ENCODE peak calls at places on chromosomes 3 and 15, in four cellular contexts. L is H9, J is IMR-90, Z is mesendoderm. Y is an unnamed sample.

GRCh38 chr15:66065325-66065724 is 188.2 kb downstream of the MEGF11 start:
- DNase-seq in L (no peak), J (no peak), Z (no peak), Y (no peak)

GRCh38 chr3:72938471-72939265 is 50.8 kb downstream of the GXYLT2 start:
- DNase-seq in L (no peak), J (peak; percentile 99), Z (peak; percentile 97), Y (no peak)

GRCh38 chr15:65805019-65805738 is 13.1 kb upstream of the DENND4A start:
- DNase-seq in L (no peak), J (no peak), Z (no peak), Y (no peak)

GRCh38 chr3:170499562-170500156 is 81.0 kb downstream of the CLDN11 start:
- DNase-seq in L (peak; percentile 56), J (peak; percentile 57), Z (peak; percentile 70), Y (no peak)

GRCh38 chr3:188066141-188066540 is 87.8 kb upstream of the LPP start:
- DNase-seq in L (no peak), J (no peak), Z (no peak), Y (no peak)

GRCh38 chr3:50299638-50299928 is 378 bp upstream of the HYAL3 start:
- DNase-seq in L (no peak), J (no peak), Z (no peak), Y (no peak)

GRCh38 chr15:40252438-40253178 is 13.7 kb downstream of the PAK6 start:
- DNase-seq in L (peak; percentile 70), J (no peak), Z (no peak), Y (no peak)

GRCh38 chr15:81068516-81068915 is 65.6 kb upstream of the CFAP161 start:
- DNase-seq in L (no peak), J (no peak), Z (no peak), Y (peak; percentile 35)

GRCh38 chr3:14391033-14391432 is 11.4 kb upstream of the SLC6A6 start:
- DNase-seq in L (no peak), J (peak; percentile 86), Z (no peak), Y (no peak)

GRCh38 chr3:129534428-129535027 is 6.1 kb downstream of the RHO start:
- DNase-seq in L (no peak), J (no peak), Z (peak; percentile 96), Y (no peak)

GRCh38 chr3:113439576-113439975 is 1.7 kb downstream of the CFAP44 start:
- DNase-seq in L (no peak), J (peak; percentile 5), Z (no peak), Y (no peak)

GRCh38 chr15:42056934-42057743 is 36.3 kb upstream of the PLA2G4E start:
- DNase-seq in L (peak; percentile 95), J (peak; percentile 62), Z (peak; percentile 98), Y (peak; percentile 77)

GRCh38 chr3:71421820-71422566 is 161.5 kb downstream of the FOXP1 start:
- DNase-seq in L (no peak), J (no peak), Z (no peak), Y (no peak)

GRCh38 chr3:134061401-134061800 is 31.7 kb upstream of the SLCO2A1 start:
- DNase-seq in L (no peak), J (no peak), Z (no peak), Y (no peak)
- H2BK120ac ChIP-seq in L (no peak overlapping the region), J (peak overlapping the region; percentile 5), Z (no peak overlapping the region), Y (no peak overlapping the region)

GRCh38 chr15:84909029-84909428 is 24.6 kb downstream of the SLC28A1 start:
- DNase-seq in L (no peak), J (no peak), Z (no peak), Y (peak; percentile 42)

GRCh38 chr15:84910928-84911623 is 26.6 kb downstream of the SLC28A1 start:
- DNase-seq in L (no peak), J (no peak), Z (no peak), Y (peak; percentile 43)

GRCh38 chr15:84909782-84910181 is 25.3 kb downstream of the SLC28A1 start:
- DNase-seq in L (no peak), J (no peak), Z (no peak), Y (no peak)

GRCh38 chr15:84914351-84914750 is 29.9 kb downstream of the SLC28A1 start:
- DNase-seq in L (no peak), J (no peak), Z (no peak), Y (no peak)

GRCh38 chr15:84911879-84912660 is 27.6 kb downstream of the SLC28A1 start:
- DNase-seq in L (no peak), J (peak; percentile 99), Z (no peak), Y (no peak)
- H4K8ac ChIP-seq in L (no peak overlapping the region), J (peak overlapping the region; percentile 93), Z (no peak overlapping the region), Y (peak overlapping the region; percentile 3)

DNA sequence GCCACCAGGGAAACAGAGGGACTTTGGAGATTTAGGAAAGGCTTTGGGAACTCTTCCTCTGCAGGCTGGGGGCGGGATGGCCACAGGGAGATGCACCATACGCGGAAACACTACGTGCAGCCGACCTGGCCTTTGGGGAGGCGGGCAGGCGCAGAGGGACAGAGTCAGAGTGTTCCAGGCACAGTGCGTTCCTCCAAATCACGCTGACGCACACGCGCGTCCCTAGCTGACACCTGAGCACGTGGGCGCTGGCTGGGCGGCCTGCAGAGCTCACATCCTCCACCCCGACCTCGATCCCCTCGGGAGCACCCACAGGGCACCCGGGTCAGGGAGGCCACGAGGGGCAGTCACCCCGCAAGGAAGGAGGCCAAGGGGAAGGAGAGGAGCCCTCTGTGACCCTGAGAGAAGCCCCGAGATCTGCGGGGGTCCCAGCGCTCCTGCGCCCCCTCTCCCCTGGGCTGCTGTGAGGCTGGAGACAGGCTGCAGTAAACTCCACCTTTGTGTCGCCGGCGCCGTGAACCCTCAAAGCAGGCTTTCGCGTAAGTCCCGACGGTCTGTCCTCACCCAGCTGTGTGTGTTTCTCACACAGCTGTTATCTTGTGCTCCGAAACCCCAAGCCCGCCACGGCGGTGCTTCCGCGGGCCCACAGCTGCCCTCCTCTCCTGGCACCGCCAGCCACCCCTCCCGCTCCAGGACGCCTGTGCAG is 196.3 kb downstream of the OCA2 start:
- DNase-seq in L (no peak), J (no peak), Z (no peak), Y (no peak)
- H3K56ac ChIP-seq in L (no peak overlapping the region), J (no peak overlapping the region), Z (no peak overlapping the region), Y (no peak overlapping the region)

GRCh38 chr15:69400850-69401249 is 13.3 kb upstream of the KIF23 start:
- DNase-seq in L (no peak), J (peak; percentile 47), Z (peak; percentile 73), Y (no peak)

GRCh38 chr15:69395460-69395859 is 18.7 kb upstream of the KIF23 start:
- DNase-seq in L (no peak), J (no peak), Z (no peak), Y (no peak)

GRCh38 chr15:69395991-69396390 is 18.2 kb upstream of the KIF23 start:
- DNase-seq in L (no peak), J (no peak), Z (no peak), Y (no peak)

GRCh38 chr15:69394556-69395282 is 19.4 kb upstream of the KIF23 start:
- DNase-seq in L (peak; percentile 91), J (peak; percentile 64), Z (peak; percentile 82), Y (peak; percentile 100)

DNA sequence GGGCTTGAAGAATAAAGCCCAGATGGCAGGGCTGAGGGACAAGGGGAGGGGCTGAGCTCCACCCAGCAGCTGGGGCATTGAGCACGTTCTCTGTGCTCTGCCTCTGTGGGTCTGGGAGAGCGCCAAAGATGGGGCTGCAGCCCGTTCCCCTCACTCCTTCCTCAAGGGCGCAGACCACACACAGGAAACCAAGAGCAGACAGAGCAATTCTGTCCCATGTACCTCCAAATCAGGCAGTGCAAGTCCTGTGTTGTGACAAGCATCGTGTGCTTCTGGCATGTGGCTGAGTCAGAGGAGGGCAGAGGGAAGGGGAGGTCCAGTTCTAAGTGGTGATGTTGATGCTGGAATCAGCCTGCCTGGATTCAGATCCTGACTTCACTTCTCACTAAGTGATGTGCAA is 15.6 kb upstream of the KIF23 start:
- DNase-seq in L (no peak), J (peak; percentile 67), Z (no peak), Y (no peak)
- H2BK120ac ChIP-seq in L (no peak overlapping the region), J (no peak overlapping the region), Z (no peak overlapping the region), Y (no peak overlapping the region)